ENCODE peak calls at places on chromosomes 3 and 15, in six cellular contexts. X is epithelial cell of esophagus; T is ovary; Z is EL; A is activated naive CD4-positive, alpha-beta T cell; I is uterus. C is an unnamed sample.

GRCh38 chr3:35784162-35784561 is 144.8 kb downstream of the ARPP21 start:
- DNase-seq in X (no peak), T (no peak), Z (no peak), A (no peak), I (no peak), C (no peak)

GRCh38 chr15:61750271-61751084 is 309.8 kb downstream of the VPS13C start:
- DNase-seq in X (peak), T (no peak), Z (no peak), A (no peak), I (no peak), C (no peak)

GRCh38 chr3:173354124-173354523 is 43.4 kb upstream of the NLGN1 start:
- DNase-seq in X (no peak), T (no peak), Z (no peak), A (no peak), I (no peak), C (no peak)

GRCh38 chr3:16728762-16729745 is 123.8 kb upstream of the DAZL start:
- DNase-seq in X (peak), T (no peak), Z (peak), A (no peak), I (no peak), C (no peak)

GRCh38 chr3:107206141-107206540 is 171.1 kb upstream of the CCDC54 start:
- DNase-seq in X (peak), T (no peak), Z (peak), A (no peak), I (no peak), C (peak)

GRCh38 chr3:147378186-147378503 is 28.2 kb downstream of the ZIC4 start:
- DNase-seq in X (no peak), T (no peak), Z (peak), A (no peak), I (no peak), C (no peak)

GRCh38 chr15:40436116-40436891 is 4.4 kb upstream of the BAHD1 start:
- DNase-seq in X (no peak), T (peak), Z (no peak), A (no peak), I (peak), C (peak)

GRCh38 chr15:86002444-86002843 is 77.2 kb upstream of the AGBL1 start:
- DNase-seq in X (no peak), T (no peak), Z (no peak), A (no peak), I (peak), C (no peak)

GRCh38 chr3:160553829-160554228 is 11.5 kb downstream of the KPNA4 start:
- DNase-seq in X (no peak), T (no peak), Z (no peak), A (no peak), I (no peak), C (no peak)

GRCh38 chr15:88900982-88901418 is 5.7 kb upstream of the HAPLN3 start:
- DNase-seq in X (no peak), T (no peak), Z (no peak), A (no peak), I (no peak), C (no peak)

GRCh38 chr3:97940034-97940433 is 32.2 kb downstream of the RIOX2 start:
- DNase-seq in X (peak), T (no peak), Z (no peak), A (no peak), I (no peak), C (no peak)

GRCh38 chr15:76533060-76533955 is 196.7 kb downstream of the ISL2 start:
- DNase-seq in X (peak), T (no peak), Z (no peak), A (no peak), I (no peak), C (no peak)

GRCh38 chr3:136184703-136185102 is 11.4 kb downstream of the MSL2 start:
- DNase-seq in X (no peak), T (no peak), Z (no peak), A (no peak), I (no peak), C (no peak)

GRCh38 chr3:66633564-66633963 is 132.7 kb upstream of the LRIG1 start:
- DNase-seq in X (no peak), T (no peak), Z (no peak), A (no peak), I (no peak), C (no peak)

GRCh38 chr3:12136371-12136770 is 22.3 kb downstream of the TIMP4 start:
- DNase-seq in X (no peak), T (no peak), Z (no peak), A (no peak), I (no peak), C (no peak)

GRCh38 chr3:157067114-157067513 is 92.8 kb downstream of the CCNL1 start:
- DNase-seq in X (no peak), T (no peak), Z (no peak), A (no peak), I (no peak), C (no peak)

GRCh38 chr3:8752832-8753231 is 16.6 kb downstream of the OXTR start:
- DNase-seq in X (no peak), T (no peak), Z (no peak), A (no peak), I (no peak), C (no peak)

GRCh38 chr15:88300018-88300549 is 43.5 kb upstream of the NTRK3 start:
- DNase-seq in X (no peak), T (no peak), Z (no peak), A (no peak), I (no peak), C (no peak)

GRCh38 chr3:131172502-131172901 is 145.8 kb downstream of the NEK11 start:
- DNase-seq in X (no peak), T (no peak), Z (no peak), A (no peak), I (no peak), C (no peak)

GRCh38 chr15:45326280-45326679 is 52.1 kb downstream of the GATM start:
- DNase-seq in X (no peak), T (no peak), Z (no peak), A (no peak), I (no peak), C (no peak)

GRCh38 chr3:106140471-106140870 is 271.7 kb upstream of the CBLB start:
- DNase-seq in X (peak), T (no peak), Z (no peak), A (no peak), I (no peak), C (no peak)

GRCh38 chr15:29141908-29142747 is 127.5 kb downstream of the NSMCE3 start:
- DNase-seq in X (peak), T (no peak), Z (no peak), A (no peak), I (no peak), C (no peak)

GRCh38 chr15:71080166-71080565 is 35.1 kb upstream of the THSD4 start:
- DNase-seq in X (peak), T (no peak), Z (no peak), A (no peak), I (no peak), C (no peak)

C was measured in adrenal gland.